ENCODE peak calls at places on chromosomes 4 and X, in four cellular contexts. I, L, A and S are unnamed samples.

GRCh38 chr4:120633810-120634209 is 288.7 kb downstream of the PRDM5 start:
- DNase-seq in I (no peak), L (no peak), A (no peak), S (no peak)

GRCh38 chrX:21996872-21997271 is 35.3 kb upstream of the PHEX start:
- DNase-seq in L (no peak), I (no peak), A (no peak), S (peak)

GRCh38 chrX:154018518-154019060 is 1.1 kb downstream of the IRAK1 start:
- DNase-seq in L (no peak), I (no peak), A (no peak), S (no peak)

GRCh38 chr4:150934022-150934421 is 81.1 kb downstream of the LRBA start:
- DNase-seq in L (no peak), I (no peak), A (no peak), S (no peak)

GRCh38 chr4:30789219-30789671 is 69.1 kb downstream of the PCDH7 start:
- DNase-seq in I (no peak), A (no peak), L (no peak), S (no peak)

GRCh38 chrX:48043056-48043455 is 28.4 kb downstream of the ZNF630 start:
- DNase-seq in I (no peak), L (no peak), A (no peak), S (no peak)

GRCh38 chr4:82562553-82562854 is 716 bp upstream of the TMEM150C start:
- DNase-seq in I (no peak), L (no peak), A (no peak), S (no peak)

GRCh38 chr4:173934933-173935620 is 348.4 kb downstream of the FBXO8 start:
- DNase-seq in A (no peak), L (no peak), I (no peak), S (no peak)

GRCh38 chr4:14169460-14169859 is 541.9 kb upstream of the BOD1L1 start:
- DNase-seq in A (no peak), I (no peak), L (no peak), S (no peak)

GRCh38 chr4:47785196-47785595 is 52.7 kb downstream of the CORIN start:
- DNase-seq in I (no peak), A (no peak), L (no peak), S (no peak)

GRCh38 chrX:15336023-15336413 is 695 bp upstream of the PIGA start:
- DNase-seq in I (no peak), A (no peak), L (no peak), S (no peak)

GRCh38 chrX:132648870-132649269 is 160.0 kb upstream of the MBNL3 start:
- DNase-seq in L (no peak), I (no peak), A (no peak), S (no peak)

GRCh38 chr4:60194214-60194613 is 1005.9 kb upstream of the ADGRL3 start:
- DNase-seq in L (no peak), I (no peak), A (no peak), S (no peak)

GRCh38 chrX:38627683-38628082 is 66.3 kb downstream of the TSPAN7 start:
- DNase-seq in A (no peak), L (no peak), I (no peak), S (peak)

GRCh38 chrX:78618987-78619386 is 40.1 kb downstream of the RTL3 start:
- DNase-seq in I (no peak), A (no peak), L (no peak), S (no peak)

GRCh38 chrX:10904220-10904619 is 206.9 kb upstream of the HCCS start:
- DNase-seq in A (no peak), I (no peak), L (no peak), S (no peak)